ENCODE peak calls at places on chromosomes 11 and 22, in four cellular contexts. One of them, this sample, is unnamed.

GRCh38 chr11:24253237-24253760 is 243.6 kb upstream of the LUZP2 start:
- DNase-seq in K562: no peak
- DNase-seq in HepG2: no peak
- DNase-seq in GM12878: no peak
- DNase-seq in this sample: no peak

GRCh38 chr11:36312593-36312990 is 16.5 kb downstream of the PRR5L start:
- DNase-seq in K562: no peak
- DNase-seq in GM12878: no peak
- DNase-seq in HepG2: no peak
- DNase-seq in this sample: no peak

GRCh38 chr22:29773233-29773632 is 6.1 kb downstream of the UQCR10 start:
- DNase-seq in K562: no peak
- DNase-seq in HepG2: no peak
- DNase-seq in GM12878: no peak
- DNase-seq in this sample: no peak

GRCh38 chr11:24239016-24239720 is 257.7 kb upstream of the LUZP2 start:
- DNase-seq in GM12878: no peak
- DNase-seq in HepG2: no peak
- DNase-seq in K562: no peak
- DNase-seq in this sample: no peak

GRCh38 chr11:73760680-73761402 is at the start of gene RAB6A:
- DNase-seq in K562: peak; percentile 99
- DNase-seq in HepG2: peak; percentile 98
- DNase-seq in GM12878: peak; percentile 98
- DNase-seq in this sample: peak; percentile 96

GRCh38 chr22:35802885-35803284 is 85.2 kb downstream of the APOL5 start:
- DNase-seq in GM12878: no peak
- DNase-seq in HepG2: no peak
- DNase-seq in K562: no peak
- DNase-seq in this sample: no peak

GRCh38 chr11:1346669-1347390 is 37.4 kb upstream of the TOLLIP start:
- DNase-seq in HepG2: no peak
- DNase-seq in K562: no peak
- DNase-seq in GM12878: no peak
- DNase-seq in this sample: no peak

GRCh38 chr22:39893526-39893925 is at the start of gene ENTHD1:
- DNase-seq in HepG2: no peak
- DNase-seq in GM12878: no peak
- DNase-seq in K562: no peak
- DNase-seq in this sample: no peak

GRCh38 chr11:132876301-132877071 is 655.8 kb downstream of the OPCML start:
- DNase-seq in HepG2: no peak
- DNase-seq in GM12878: no peak
- DNase-seq in K562: no peak
- DNase-seq in this sample: no peak

DNA sequence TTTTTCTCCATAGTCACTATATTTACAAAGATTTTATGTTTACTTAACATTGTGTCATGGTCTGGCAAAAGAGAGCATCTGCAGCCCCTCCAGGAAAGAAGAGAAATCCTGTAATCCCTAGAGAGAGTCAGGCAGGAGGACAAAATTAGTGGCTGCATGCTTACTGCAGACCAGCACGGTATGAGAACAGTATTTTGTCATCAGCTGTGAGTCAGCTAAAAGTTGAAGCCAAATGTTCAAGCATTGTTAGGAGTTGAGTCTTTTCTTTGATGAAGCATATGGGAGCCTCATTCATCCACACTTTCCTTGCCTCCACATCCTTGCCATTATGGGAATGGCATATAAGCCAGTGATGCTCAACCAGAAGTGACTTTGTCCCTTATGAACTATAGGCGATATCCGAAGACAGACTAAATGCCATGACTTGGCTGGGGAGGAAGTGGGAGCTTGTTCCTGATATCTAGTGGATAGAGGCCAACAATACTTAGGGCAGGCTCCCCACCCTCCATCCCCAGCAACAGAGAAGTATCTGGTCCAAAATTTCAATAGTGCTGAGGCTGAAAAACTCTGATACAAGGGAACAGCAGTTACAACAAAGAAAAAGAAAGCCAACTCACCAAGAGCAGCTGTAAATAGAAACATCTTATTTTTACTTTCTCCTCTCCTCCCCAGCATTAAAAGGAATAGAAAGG is 111.9 kb upstream of the OR5AK2 start:
- DNase-seq in K562: no peak
- DNase-seq in GM12878: no peak
- DNase-seq in HepG2: no peak
- DNase-seq in this sample: no peak
- TF ChIP-seq FOXM1 in K562: no peak
- TF ChIP-seq FOXM1 in GM12878: no peak
- TF ChIP-seq FOXM1 in HepG2: no peak
- TF ChIP-seq FOXM1 in this sample: no peak

DNA sequence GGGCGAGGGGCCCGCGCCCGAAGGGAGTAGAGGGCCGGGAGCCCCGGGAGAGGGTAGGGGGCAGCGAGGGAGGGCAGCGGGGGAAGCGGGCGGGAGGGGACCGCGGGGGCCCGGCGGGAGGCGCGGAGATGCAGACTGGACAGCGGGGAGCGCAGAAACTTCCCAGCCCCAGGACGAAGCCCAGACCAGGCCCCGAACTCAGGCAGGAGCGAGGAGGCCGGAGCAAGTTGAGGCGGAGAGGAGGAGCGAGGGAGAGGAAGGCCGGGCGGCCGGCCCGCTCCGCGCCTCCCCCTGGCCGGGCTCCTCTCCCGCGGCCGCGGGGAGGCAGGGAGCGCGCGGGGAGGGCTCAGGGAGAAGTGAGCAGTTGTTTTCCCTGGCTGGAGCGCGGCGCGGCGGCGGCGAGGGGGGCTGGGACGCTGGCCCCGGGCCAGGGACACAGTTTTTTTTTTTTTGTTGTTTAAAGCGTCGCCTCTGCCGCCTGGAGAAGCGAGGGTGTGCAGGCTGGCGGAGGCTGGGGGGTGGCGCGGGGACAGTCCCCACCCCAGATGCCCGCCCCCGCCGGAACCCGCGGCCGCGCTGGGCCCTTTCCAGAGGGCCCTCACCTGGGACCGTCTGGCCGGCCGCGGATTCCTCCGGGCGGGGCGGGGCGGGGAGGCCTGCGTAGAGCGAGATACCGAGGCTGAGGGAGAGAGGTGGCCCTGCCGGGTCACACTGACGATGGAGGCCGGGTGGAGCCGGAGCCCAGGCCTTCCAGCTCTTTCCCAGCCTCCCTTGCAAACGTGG is at the start of gene LTBP3:
- DNase-seq in GM12878: no peak
- DNase-seq in K562: peak; percentile 88
- DNase-seq in HepG2: peak; percentile 68
- DNase-seq in this sample: peak; percentile 67
- TF ChIP-seq TARDBP in GM12878: no peak
- TF ChIP-seq TARDBP in K562: no peak
- TF ChIP-seq TARDBP in HepG2: no peak
- TF ChIP-seq TARDBP in this sample: no peak

GRCh38 chr11:77392842-77393241 is 81.1 kb downstream of the PAK1 start:
- DNase-seq in K562: no peak
- DNase-seq in GM12878: no peak
- DNase-seq in HepG2: no peak
- DNase-seq in this sample: no peak

GRCh38 chr11:77397631-77398030 is 76.3 kb downstream of the PAK1 start:
- DNase-seq in HepG2: no peak
- DNase-seq in K562: no peak
- DNase-seq in GM12878: no peak
- DNase-seq in this sample: no peak

GRCh38 chr11:77396305-77396704 is 77.6 kb downstream of the PAK1 start:
- DNase-seq in K562: no peak
- DNase-seq in HepG2: no peak
- DNase-seq in GM12878: no peak
- DNase-seq in this sample: no peak

GRCh38 chr11:77396911-77397310 is 77.0 kb downstream of the PAK1 start:
- DNase-seq in K562: no peak
- DNase-seq in HepG2: no peak
- DNase-seq in GM12878: no peak
- DNase-seq in this sample: no peak

GRCh38 chr11:77395460-77396175 is 78.3 kb downstream of the PAK1 start:
- DNase-seq in K562: no peak
- DNase-seq in HepG2: no peak
- DNase-seq in GM12878: no peak
- DNase-seq in this sample: no peak
- TF ChIP-seq FOXM1 in K562: no peak
- TF ChIP-seq FOXM1 in HepG2: no peak
- TF ChIP-seq FOXM1 in GM12878: no peak
- TF ChIP-seq FOXM1 in this sample: no peak

GRCh38 chr11:78820722-78821121 is 246.1 kb upstream of the NARS2 start:
- DNase-seq in K562: no peak
- DNase-seq in GM12878: no peak
- DNase-seq in HepG2: no peak
- DNase-seq in this sample: no peak

GRCh38 chr11:78822931-78823423 is 248.3 kb upstream of the NARS2 start:
- DNase-seq in HepG2: no peak
- DNase-seq in K562: peak; percentile 8
- DNase-seq in GM12878: no peak
- DNase-seq in this sample: no peak

GRCh38 chr11:78825531-78825930 is 250.9 kb upstream of the NARS2 start:
- DNase-seq in GM12878: no peak
- DNase-seq in HepG2: no peak
- DNase-seq in K562: no peak
- DNase-seq in this sample: no peak

GRCh38 chr11:78821371-78822306 is 247.0 kb upstream of the NARS2 start:
- DNase-seq in HepG2: no peak
- DNase-seq in K562: no peak
- DNase-seq in GM12878: no peak
- DNase-seq in this sample: no peak

DNA sequence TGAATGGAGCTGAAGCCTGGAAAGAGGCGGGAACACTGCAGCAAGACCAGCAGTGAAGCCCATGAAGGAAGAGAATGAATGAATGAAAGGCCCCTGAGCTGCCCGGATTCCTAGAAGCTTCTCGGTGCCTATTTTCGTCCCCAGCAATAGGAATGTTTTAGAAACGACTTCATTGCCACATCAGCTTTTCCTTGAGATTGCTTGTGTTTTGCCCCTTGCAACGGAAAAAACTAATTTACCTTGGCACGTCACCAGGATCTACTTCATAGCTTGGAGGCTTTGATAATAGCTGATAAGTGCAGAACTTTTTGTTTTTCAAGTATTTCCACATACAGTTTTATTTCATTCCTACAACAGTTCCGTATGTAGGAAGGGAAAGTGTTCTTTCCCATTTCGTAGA is 248.9 kb upstream of the NARS2 start:
- DNase-seq in K562: no peak
- DNase-seq in HepG2: no peak
- DNase-seq in GM12878: no peak
- DNase-seq in this sample: no peak
- TF ChIP-seq TARDBP in K562: no peak
- TF ChIP-seq TARDBP in HepG2: no peak
- TF ChIP-seq TARDBP in GM12878: no peak
- TF ChIP-seq TARDBP in this sample: no peak

GRCh38 chr11:112769170-112769569 is 192.1 kb upstream of the NCAM1 start:
- DNase-seq in GM12878: no peak
- DNase-seq in K562: no peak
- DNase-seq in HepG2: no peak
- DNase-seq in this sample: no peak
- TF ChIP-seq FOXM1 in GM12878: no peak
- TF ChIP-seq FOXM1 in K562: no peak
- TF ChIP-seq FOXM1 in HepG2: no peak
- TF ChIP-seq FOXM1 in this sample: no peak

DNA sequence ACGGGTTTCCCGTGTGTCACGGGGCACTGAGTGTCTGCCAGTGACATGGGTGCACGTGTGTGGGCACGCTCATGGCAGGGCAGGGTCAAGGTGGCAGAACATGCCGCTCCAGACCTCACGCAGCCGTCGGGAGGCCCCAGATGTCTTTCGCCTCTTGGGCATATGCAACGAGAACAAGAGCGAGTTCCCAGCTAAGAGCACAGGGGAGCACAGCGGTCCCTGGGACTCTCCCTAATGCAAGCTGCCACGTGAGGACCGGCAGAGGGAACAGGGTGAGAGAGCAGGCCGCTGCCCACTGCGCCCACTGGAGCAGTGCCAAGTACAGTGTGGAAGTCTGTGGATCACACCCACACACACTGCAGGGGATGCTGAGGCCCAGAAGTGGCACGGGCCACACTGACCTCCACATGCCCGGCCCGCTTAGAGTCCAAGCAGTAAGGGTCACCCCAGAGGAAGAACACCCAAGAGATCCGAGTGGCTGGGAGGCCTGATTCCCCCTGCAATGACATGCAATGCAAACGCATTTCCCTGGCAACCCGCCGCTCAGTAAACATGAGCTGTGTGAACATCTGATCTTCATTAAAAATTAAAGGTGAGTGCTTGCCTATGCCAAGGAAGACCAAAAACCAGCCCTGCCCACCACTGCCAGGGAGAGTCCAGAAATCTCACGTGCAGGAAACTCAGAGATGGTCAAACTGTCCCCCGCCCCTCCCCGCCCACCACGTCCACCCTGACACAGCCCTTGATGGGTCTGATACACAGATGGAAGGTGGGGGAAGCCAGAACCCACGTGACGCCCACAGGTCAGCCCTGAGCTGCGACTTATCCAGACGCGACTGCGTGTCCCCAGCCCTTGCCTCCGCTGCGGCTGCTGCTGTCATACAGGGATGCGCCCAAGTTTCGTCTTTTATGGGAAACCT is 11.7 kb downstream of the CERK start:
- DNase-seq in GM12878: no peak
- DNase-seq in K562: no peak
- DNase-seq in HepG2: no peak
- DNase-seq in this sample: no peak
- TF ChIP-seq TARDBP in GM12878: no peak
- TF ChIP-seq TARDBP in K562: no peak
- TF ChIP-seq TARDBP in HepG2: no peak
- TF ChIP-seq TARDBP in this sample: no peak

DNA sequence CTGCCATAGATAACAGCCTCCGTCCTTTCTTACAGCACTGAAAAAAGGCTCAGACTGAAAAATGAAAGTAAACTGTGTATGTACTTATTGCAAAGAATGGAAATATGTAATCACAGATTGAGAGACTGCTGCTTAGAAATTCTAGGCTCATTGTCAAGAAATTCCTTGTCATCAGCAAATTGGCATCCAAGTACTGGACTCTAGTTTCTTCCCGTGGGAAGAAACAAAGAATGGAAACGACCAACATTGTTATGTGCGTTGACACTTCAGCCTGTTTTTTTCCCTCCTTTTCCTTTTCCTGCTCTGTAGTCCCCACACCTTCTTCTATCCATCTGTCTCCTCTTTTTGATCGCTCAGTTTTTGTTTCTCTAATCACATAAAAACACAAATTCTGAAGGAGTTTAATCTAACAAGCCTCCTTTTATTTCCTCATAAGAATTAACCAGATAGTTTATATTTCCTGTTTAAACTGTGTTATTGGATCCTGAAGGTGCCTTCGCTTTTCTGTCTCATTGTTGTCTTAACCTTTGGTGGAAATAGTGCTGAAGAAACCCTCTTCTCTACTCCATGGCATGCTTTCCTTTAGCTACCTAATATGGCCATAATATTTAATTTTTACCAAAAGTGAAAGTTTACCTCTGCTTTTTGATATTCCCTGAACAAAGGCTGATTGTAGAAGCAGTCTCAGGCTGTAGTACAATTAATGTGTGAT is 20.0 kb upstream of the CASP12 start:
- DNase-seq in K562: no peak
- DNase-seq in HepG2: no peak
- DNase-seq in GM12878: no peak
- DNase-seq in this sample: no peak
- TF ChIP-seq FOXM1 in K562: no peak
- TF ChIP-seq FOXM1 in HepG2: no peak
- TF ChIP-seq FOXM1 in GM12878: no peak
- TF ChIP-seq FOXM1 in this sample: no peak